ENCODE peak calls at places on chromosome 5, in nine cellular contexts. F, I, A, B, C, N, E, U and K are unnamed samples.
A peak's percentile ranks its signal among the peaks of the same experiment; 100 is the strongest.

GRCh38 chr5:165996484-165996883 is 2295.0 kb upstream of the WWC1 start:
- DNase-seq in C (no peak), A (no peak), E (no peak), I (no peak), U (no peak), F (no peak), B (no peak), N (no peak), K (no peak)

GRCh38 chr5:20678814-20679298 is 690.9 kb upstream of the CDH18 start:
- DNase-seq in I (no peak), E (peak; percentile 87), U (peak; percentile 26), F (no peak), C (peak; percentile 57), B (no peak), N (peak; percentile 86), A (peak; percentile 97), K (no peak)

GRCh38 chr5:109857405-109858031 is 167.8 kb downstream of the MAN2A1 start:
- DNase-seq in I (no peak), A (no peak), F (no peak), U (no peak), E (no peak), N (no peak), C (no peak), B (no peak), K (peak; percentile 20)

GRCh38 chr5:58462154-58462553 is 2.3 kb upstream of the PLK2 start:
- DNase-seq in C (peak; percentile 84), N (no peak), U (no peak), A (no peak), I (peak; percentile 81), E (peak; percentile 77), B (no peak), F (no peak), K (peak; percentile 88)

GRCh38 chr5:119318256-119318914 is 37.4 kb upstream of the TNFAIP8 start:
- DNase-seq in B (no peak), F (no peak), U (no peak), C (no peak), E (peak; percentile 57), I (no peak), N (no peak), A (no peak), K (peak; percentile 35)

GRCh38 chr5:67234671-67235176 is 38.1 kb upstream of the CD180 start:
- DNase-seq in N (peak; percentile 76), B (no peak), A (no peak), I (peak; percentile 64), U (no peak), E (peak; percentile 73), F (no peak), C (peak; percentile 35), K (peak; percentile 90)

GRCh38 chr5:56345352-56345751 is 112.2 kb upstream of the ANKRD55 start:
- DNase-seq in B (no peak), U (no peak), I (no peak), F (no peak), N (no peak), E (no peak), C (no peak), A (no peak), K (no peak)

GRCh38 chr5:153960269-153961215 is 78.2 kb downstream of the FAM114A2 start:
- DNase-seq in U (no peak), A (no peak), N (no peak), F (no peak), I (peak; percentile 18), C (no peak), B (no peak), E (no peak), K (no peak)

GRCh38 chr5:39648539-39649200 is 223.9 kb upstream of the DAB2 start:
- DNase-seq in I (no peak), E (peak; percentile 90), N (no peak), B (no peak), F (no peak), U (peak; percentile 46), C (peak; percentile 77), A (peak; percentile 70), K (no peak)

GRCh38 chr5:106691701-106692100 is 979.0 kb downstream of the EFNA5 start:
- DNase-seq in U (no peak), F (no peak), B (no peak), E (no peak), I (no peak), N (no peak), A (peak; percentile 56), C (no peak), K (no peak)